ENCODE peak calls at places on chromosomes 16 and 17, in six cellular contexts. P, C, T, L, U and W are unnamed samples.

GRCh38 chr16:11390573-11391495 is 45.6 kb downstream of the RMI2 start:
- DNase-seq in P (peak; percentile 13), C (peak; percentile 26), T (no peak), L (no peak), U (no peak), W (peak; percentile 76)

GRCh38 chr17:34195987-34196386 is 59.1 kb upstream of the CCL2 start:
- DNase-seq in P (no peak), C (no peak), T (no peak), L (no peak), U (no peak), W (no peak)

GRCh38 chr16:30184430-30185140 is 1.2 kb downstream of the CORO1A start:
- DNase-seq in P (peak; percentile 37), C (no peak), T (no peak), L (no peak), U (peak; percentile 54), W (peak; percentile 85)

GRCh38 chr16:84454611-84455010 is 49.8 kb downstream of the MEAK7 start:
- DNase-seq in P (no peak), C (no peak), T (no peak), L (peak; percentile 73), U (no peak), W (no peak)

GRCh38 chr17:35981908-35982330 is 622 bp upstream of the CCL16 start:
- DNase-seq in P (no peak), C (no peak), T (no peak), L (no peak), U (no peak), W (no peak)

GRCh38 chr17:74132354-74132753 is 71.1 kb upstream of the RPL38 start:
- DNase-seq in P (no peak), C (no peak), T (peak; percentile 47), L (peak; percentile 49), U (no peak), W (no peak)

GRCh38 chr17:29246638-29247037 is at the start of gene CRYBA1:
- DNase-seq in P (no peak), C (no peak), T (no peak), L (no peak), U (no peak), W (no peak)

GRCh38 chr17:18182978-18183333 is 672 bp upstream of the ALKBH5 start:
- DNase-seq in P (no peak), C (no peak), T (no peak), L (peak; percentile 96), U (peak; percentile 78), W (peak; percentile 51)

GRCh38 chr16:86990451-86990850 is 326.7 kb downstream of the C16orf95 start:
- DNase-seq in P (no peak), C (no peak), T (no peak), L (no peak), U (no peak), W (no peak)

GRCh38 chr16:85017151-85017550 is 5.8 kb upstream of the ZDHHC7 start:
- DNase-seq in P (no peak), C (no peak), T (no peak), L (no peak), U (no peak), W (no peak)